ENCODE peak calls at places on chromosomes 4 and X, in nine cellular contexts. G is endothelial cell; X is HFF-Myc; R is body of pancreas; B is DND-41; Z is CD4-positive, alpha-beta T cell; F is mesothelial cell of epicardium; H is Calu3; Y is cardiac muscle cell. M is an unnamed sample.
A peak's percentile ranks its signal among the peaks of the same experiment; 100 is the strongest.

GRCh38 chr4:6674500-6675149 is 19.1 kb upstream of the S100P start:
- DNase-seq in G (no peak), X (no peak), R (peak; percentile 48), B (peak; percentile 62), Z (peak; percentile 59), F (no peak), H (peak; percentile 46), Y (peak; percentile 27), M (peak; percentile 84)

GRCh38 chr4:2797188-2797544 is 4.3 kb downstream of the SH3BP2 start:
- DNase-seq in G (no peak), X (no peak), R (no peak), B (no peak), Z (no peak), F (no peak), H (no peak), Y (no peak), M (no peak)

GRCh38 chr4:95984081-95984480 is 144.2 kb downstream of the PDHA2 start:
- DNase-seq in G (no peak), X (no peak), R (no peak), B (no peak), Z (no peak), F (no peak), H (no peak), Y (no peak), M (no peak)

GRCh38 chr4:54550415-54551171 is 107.2 kb upstream of the KIT start:
- DNase-seq in G (peak; percentile 30), X (no peak), R (no peak), B (no peak), Z (no peak), F (no peak), H (no peak), Y (peak; percentile 58), M (no peak)

GRCh38 chr4:118857760-118858159 is 21.8 kb upstream of the SEC24D start:
- DNase-seq in G (no peak), X (no peak), R (no peak), B (no peak), Z (no peak), F (no peak), H (no peak), Y (no peak), M (no peak)

GRCh38 chrX:116490091-116490490 is 27.3 kb upstream of the CT83 start:
- DNase-seq in G (no peak), X (no peak), R (no peak), B (no peak), Z (no peak), F (no peak), H (no peak), Y (peak; percentile 5), M (no peak)

GRCh38 chrX:101550825-101551767 is 749 bp downstream of the ARMCX1 start:
- DNase-seq in G (peak; percentile 46), X (no peak), R (peak; percentile 45), B (no peak), Z (no peak), F (peak; percentile 56), H (no peak), Y (peak; percentile 56), M (no peak)

GRCh38 chr4:184807797-184808718 is 17.7 kb downstream of the ACSL1 start:
- DNase-seq in G (no peak), X (peak; percentile 31), R (no peak), B (no peak), Z (no peak), F (no peak), H (no peak), Y (peak; percentile 52), M (no peak)

GRCh38 chr4:5572114-5572513 is 136.2 kb downstream of the EVC2 start:
- DNase-seq in G (no peak), X (no peak), R (no peak), B (no peak), Z (no peak), F (no peak), H (no peak), Y (peak; percentile 48), M (no peak)

GRCh38 chr4:66633472-66633871 is 911.8 kb downstream of the CENPC start:
- DNase-seq in G (no peak), X (no peak), R (no peak), B (no peak), Z (no peak), F (no peak), H (no peak), Y (no peak), M (no peak)

GRCh38 chrX:100962811-100963210 is 6.7 kb upstream of the ARL13A start:
- DNase-seq in G (no peak), X (no peak), R (no peak), B (no peak), Z (no peak), F (no peak), H (no peak), Y (no peak), M (no peak)

GRCh38 chrX:136694491-136695087 is 46.6 kb downstream of the CD40LG start:
- DNase-seq in G (no peak), X (peak; percentile 7), R (no peak), B (peak; percentile 9), Z (no peak), F (no peak), H (peak; percentile 12), Y (peak; percentile 71), M (peak; percentile 85)

GRCh38 chrX:50180073-50180940 is 20.5 kb downstream of the AKAP4 start:
- DNase-seq in G (no peak), X (no peak), R (no peak), B (no peak), Z (no peak), F (no peak), H (no peak), Y (no peak), M (no peak)

DNA sequence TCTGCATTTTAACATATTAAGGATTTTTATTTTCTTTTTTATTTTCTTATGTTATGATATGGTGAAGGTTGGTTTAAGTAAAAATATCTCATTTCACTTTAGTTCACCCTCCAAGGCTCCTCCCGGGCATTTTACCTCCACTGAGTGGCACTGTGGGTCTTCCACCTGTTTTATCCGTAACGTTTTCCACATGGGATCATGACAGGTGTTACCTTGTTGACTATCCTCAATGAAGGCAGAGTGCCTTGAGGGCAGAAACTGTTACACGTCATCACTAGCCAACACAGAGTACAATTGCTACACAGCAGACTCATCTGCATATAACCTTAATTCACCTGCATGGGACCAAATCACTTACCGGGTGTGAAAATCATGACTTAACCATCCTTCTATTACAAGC is 105.8 kb downstream of the GEMIN8 start:
- DNase-seq in G (no peak), X (no peak), R (peak; percentile 30), B (no peak), Z (no peak), F (no peak), H (no peak), Y (no peak), M (no peak)
- TF ChIP-seq CTCF in G (no peak), X (no peak), R (peak; percentile 45), B (no peak), Z (no peak), F (no peak), H (no peak), Y (no peak), M (no peak)

DNA sequence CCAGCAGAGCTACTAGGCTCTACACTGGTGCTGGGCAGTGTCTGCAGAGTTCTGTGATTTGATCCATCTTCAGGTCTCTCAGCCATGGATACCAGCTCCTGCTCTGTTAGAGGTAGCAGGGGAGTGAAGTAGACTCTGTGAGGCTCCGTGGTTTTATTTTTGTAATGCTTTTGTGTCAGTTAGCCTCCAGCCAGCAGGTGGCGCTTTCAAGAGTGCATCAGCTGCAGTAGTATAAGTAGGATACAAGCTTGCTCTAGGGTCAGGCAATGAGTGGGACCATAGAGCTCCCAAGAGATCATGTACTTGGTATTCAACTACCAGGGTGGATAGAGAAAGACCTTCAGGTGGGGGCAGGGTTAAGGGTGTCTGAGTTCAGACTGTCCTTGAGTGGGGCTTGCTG is 362.5 kb upstream of the TRAM1L1 start:
- DNase-seq in G (peak; percentile 6), X (no peak), R (no peak), B (peak; percentile 20), Z (no peak), F (no peak), H (no peak), Y (no peak), M (peak; percentile 48)
- TF ChIP-seq CTCF in G (peak; percentile 50), X (peak; percentile 34), R (no peak), B (peak; percentile 51), Z (no peak), F (no peak), H (no peak), Y (no peak), M (peak; percentile 48)

GRCh38 chr4:172996571-172997216 is 171.9 kb upstream of the GALNT7 start:
- DNase-seq in G (no peak), X (no peak), R (no peak), B (no peak), Z (no peak), F (no peak), H (no peak), Y (peak; percentile 54), M (no peak)
- TF ChIP-seq CTCF in G (no peak), X (no peak), R (no peak), B (no peak), Z (no peak), F (no peak), H (no peak), Y (no peak), M (no peak)

DNA sequence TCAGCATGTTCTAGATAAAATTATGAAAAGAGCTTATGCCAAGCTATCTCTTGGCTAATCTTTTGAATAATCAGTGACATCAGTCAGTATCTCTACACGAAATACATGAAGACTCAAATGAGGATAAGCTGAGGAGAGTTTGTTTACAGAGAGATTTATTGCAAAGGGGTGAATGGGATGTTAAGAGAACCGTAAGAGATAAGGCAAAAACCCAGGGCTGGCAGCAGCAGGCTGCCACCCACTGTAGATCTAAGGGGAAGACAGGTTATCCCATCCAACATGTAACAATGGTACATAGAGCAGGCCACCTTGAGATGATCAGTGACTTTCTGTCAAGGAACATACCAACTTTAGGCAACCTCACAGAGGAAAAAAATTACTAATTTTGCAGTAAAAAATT is 432.1 kb upstream of the NR3C2 start:
- DNase-seq in G (no peak), X (no peak), R (no peak), B (no peak), Z (no peak), F (no peak), H (no peak), Y (no peak), M (no peak)
- TF ChIP-seq CTCF in G (no peak), X (no peak), R (no peak), B (no peak), Z (no peak), F (no peak), H (no peak), Y (no peak), M (no peak)

M was measured in GM12865.